ENCODE peak calls at places on chromosomes 4 and X, in ten cellular contexts. One of them, this sample, is unnamed.

GRCh38 chrX:73916931-73917657 is 354.1 kb downstream of the CHIC1 start:
- DNase-seq in K562: no peak
- DNase-seq in nephron progenitor cell: no peak
- DNase-seq in B cell: no peak
- DNase-seq in GM20000: no peak
- DNase-seq in MCF 10A: peak; percentile 66
- DNase-seq in RWPE1: peak; percentile 66
- DNase-seq in kidney epithelial cell: peak; percentile 74
- DNase-seq in PC-3: peak; percentile 83
- DNase-seq in GM10248: no peak
- DNase-seq in this sample: no peak

GRCh38 chrX:15952212-15952611 is 97.6 kb upstream of the AP1S2 start:
- DNase-seq in K562: no peak
- DNase-seq in nephron progenitor cell: no peak
- DNase-seq in B cell: no peak
- DNase-seq in GM20000: no peak
- DNase-seq in MCF 10A: no peak
- DNase-seq in RWPE1: no peak
- DNase-seq in kidney epithelial cell: no peak
- DNase-seq in PC-3: no peak
- DNase-seq in GM10248: no peak
- DNase-seq in this sample: no peak

GRCh38 chrX:9907645-9908387 is 59.3 kb upstream of the CLDN34 start:
- DNase-seq in K562: no peak
- DNase-seq in nephron progenitor cell: no peak
- DNase-seq in B cell: no peak
- DNase-seq in GM20000: no peak
- DNase-seq in MCF 10A: peak; percentile 85
- DNase-seq in RWPE1: peak; percentile 38
- DNase-seq in kidney epithelial cell: no peak
- DNase-seq in PC-3: peak; percentile 94
- DNase-seq in GM10248: no peak
- DNase-seq in this sample: no peak

GRCh38 chr4:2284161-2284933 is 22.4 kb upstream of the MXD4 start:
- DNase-seq in K562: no peak
- DNase-seq in nephron progenitor cell: no peak
- DNase-seq in B cell: no peak
- DNase-seq in GM20000: no peak
- DNase-seq in MCF 10A: no peak
- DNase-seq in RWPE1: no peak
- DNase-seq in kidney epithelial cell: no peak
- DNase-seq in PC-3: no peak
- DNase-seq in GM10248: no peak
- DNase-seq in this sample: no peak

GRCh38 chrX:102154900-102155805 is 624 bp downstream of the BEX5 start:
- DNase-seq in K562: no peak
- DNase-seq in nephron progenitor cell: no peak
- DNase-seq in B cell: peak; percentile 11
- DNase-seq in GM20000: no peak
- DNase-seq in MCF 10A: no peak
- DNase-seq in RWPE1: no peak
- DNase-seq in kidney epithelial cell: no peak
- DNase-seq in PC-3: no peak
- DNase-seq in GM10248: no peak
- DNase-seq in this sample: no peak

GRCh38 chr4:15995826-15996225 is 32.9 kb upstream of the FGFBP2 start:
- DNase-seq in K562: no peak
- DNase-seq in nephron progenitor cell: no peak
- DNase-seq in B cell: no peak
- DNase-seq in GM20000: no peak
- DNase-seq in MCF 10A: no peak
- DNase-seq in RWPE1: no peak
- DNase-seq in kidney epithelial cell: no peak
- DNase-seq in PC-3: no peak
- DNase-seq in GM10248: no peak
- DNase-seq in this sample: no peak

GRCh38 chrX:68421651-68422050 is 11.6 kb downstream of the OPHN1 start:
- DNase-seq in K562: no peak
- DNase-seq in nephron progenitor cell: no peak
- DNase-seq in B cell: no peak
- DNase-seq in GM20000: no peak
- DNase-seq in MCF 10A: no peak
- DNase-seq in RWPE1: no peak
- DNase-seq in kidney epithelial cell: no peak
- DNase-seq in PC-3: no peak
- DNase-seq in GM10248: no peak
- DNase-seq in this sample: no peak

GRCh38 chrX:69186651-69187050 is 21.4 kb upstream of the PJA1 start:
- DNase-seq in K562: no peak
- DNase-seq in nephron progenitor cell: no peak
- DNase-seq in B cell: no peak
- DNase-seq in GM20000: no peak
- DNase-seq in MCF 10A: no peak
- DNase-seq in RWPE1: no peak
- DNase-seq in kidney epithelial cell: no peak
- DNase-seq in PC-3: no peak
- DNase-seq in GM10248: no peak
- DNase-seq in this sample: no peak

GRCh38 chr4:89913623-89914022 is 19.0 kb downstream of the MMRN1 start:
- DNase-seq in K562: no peak
- DNase-seq in nephron progenitor cell: no peak
- DNase-seq in B cell: no peak
- DNase-seq in GM20000: no peak
- DNase-seq in MCF 10A: no peak
- DNase-seq in RWPE1: no peak
- DNase-seq in kidney epithelial cell: no peak
- DNase-seq in PC-3: no peak
- DNase-seq in GM10248: no peak
- DNase-seq in this sample: no peak

GRCh38 chr4:89915151-89915550 is 20.5 kb downstream of the MMRN1 start:
- DNase-seq in K562: no peak
- DNase-seq in nephron progenitor cell: no peak
- DNase-seq in B cell: no peak
- DNase-seq in GM20000: no peak
- DNase-seq in MCF 10A: peak; percentile 21
- DNase-seq in RWPE1: no peak
- DNase-seq in kidney epithelial cell: no peak
- DNase-seq in PC-3: no peak
- DNase-seq in GM10248: no peak
- DNase-seq in this sample: no peak

GRCh38 chr4:89915937-89916336 is 21.3 kb downstream of the MMRN1 start:
- DNase-seq in K562: no peak
- DNase-seq in nephron progenitor cell: no peak
- DNase-seq in B cell: no peak
- DNase-seq in GM20000: no peak
- DNase-seq in MCF 10A: no peak
- DNase-seq in RWPE1: no peak
- DNase-seq in kidney epithelial cell: no peak
- DNase-seq in PC-3: peak; percentile 58
- DNase-seq in GM10248: no peak
- DNase-seq in this sample: no peak

DNA sequence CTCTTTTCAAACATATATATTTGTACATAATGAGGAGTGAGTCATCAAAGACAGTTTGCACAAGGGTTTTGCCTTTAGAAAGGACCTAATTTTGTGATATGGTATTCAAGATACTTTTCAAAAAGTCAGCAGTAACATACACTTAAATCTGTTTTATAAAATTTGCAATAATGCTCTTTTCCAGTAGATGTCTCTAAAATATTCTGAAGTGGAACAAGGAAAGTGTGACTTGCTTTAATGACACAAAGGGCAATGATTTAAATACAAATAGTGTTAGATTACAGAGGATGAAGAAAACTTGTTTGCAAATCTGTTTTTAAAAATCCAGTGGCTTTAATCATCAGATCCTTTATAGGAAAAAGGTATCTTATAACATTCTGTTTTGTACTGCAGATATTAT is 20.0 kb downstream of the MMRN1 start:
- DNase-seq in K562: no peak
- DNase-seq in nephron progenitor cell: no peak
- DNase-seq in B cell: no peak
- DNase-seq in GM20000: no peak
- DNase-seq in MCF 10A: peak; percentile 11
- DNase-seq in RWPE1: no peak
- DNase-seq in kidney epithelial cell: no peak
- DNase-seq in PC-3: peak; percentile 13
- DNase-seq in GM10248: no peak
- DNase-seq in this sample: no peak
- TF ChIP-seq CTCF in K562: no peak
- TF ChIP-seq CTCF in nephron progenitor cell: no peak
- TF ChIP-seq CTCF in B cell: no peak
- TF ChIP-seq CTCF in GM20000: no peak
- TF ChIP-seq CTCF in MCF 10A: peak; percentile 13
- TF ChIP-seq CTCF in RWPE1: peak; percentile 19
- TF ChIP-seq CTCF in kidney epithelial cell: peak; percentile 7
- TF ChIP-seq CTCF in PC-3: peak; percentile 46
- TF ChIP-seq CTCF in GM10248: no peak
- TF ChIP-seq CTCF in this sample: no peak

GRCh38 chr4:169311643-169312365 is 41.0 kb upstream of the SH3RF1 start:
- DNase-seq in K562: peak; percentile 32
- DNase-seq in nephron progenitor cell: peak; percentile 8
- DNase-seq in B cell: peak; percentile 50
- DNase-seq in GM20000: peak; percentile 64
- DNase-seq in MCF 10A: peak; percentile 60
- DNase-seq in RWPE1: peak; percentile 45
- DNase-seq in kidney epithelial cell: peak; percentile 18
- DNase-seq in PC-3: peak; percentile 53
- DNase-seq in GM10248: peak; percentile 60
- DNase-seq in this sample: no peak
- TF ChIP-seq CTCF in K562: peak; percentile 63
- TF ChIP-seq CTCF in nephron progenitor cell: peak; percentile 49
- TF ChIP-seq CTCF in B cell: peak; percentile 56
- TF ChIP-seq CTCF in GM20000: peak; percentile 7
- TF ChIP-seq CTCF in MCF 10A: peak; percentile 30
- TF ChIP-seq CTCF in RWPE1: no peak
- TF ChIP-seq CTCF in kidney epithelial cell: peak; percentile 36
- TF ChIP-seq CTCF in PC-3: peak; percentile 50
- TF ChIP-seq CTCF in GM10248: peak; percentile 35
- TF ChIP-seq CTCF in this sample: peak; percentile 64

GRCh38 chr4:152585036-152585439 is 49.1 kb upstream of the FBXW7 start:
- DNase-seq in K562: no peak
- DNase-seq in nephron progenitor cell: no peak
- DNase-seq in B cell: peak; percentile 29
- DNase-seq in GM20000: peak; percentile 38
- DNase-seq in MCF 10A: no peak
- DNase-seq in RWPE1: no peak
- DNase-seq in kidney epithelial cell: no peak
- DNase-seq in PC-3: no peak
- DNase-seq in GM10248: peak; percentile 47
- DNase-seq in this sample: no peak

GRCh38 chr4:152578670-152579069 is 42.8 kb upstream of the FBXW7 start:
- DNase-seq in K562: no peak
- DNase-seq in nephron progenitor cell: no peak
- DNase-seq in B cell: no peak
- DNase-seq in GM20000: no peak
- DNase-seq in MCF 10A: no peak
- DNase-seq in RWPE1: no peak
- DNase-seq in kidney epithelial cell: no peak
- DNase-seq in PC-3: no peak
- DNase-seq in GM10248: no peak
- DNase-seq in this sample: no peak

GRCh38 chr4:152579916-152580315 is 44.0 kb upstream of the FBXW7 start:
- DNase-seq in K562: peak; percentile 24
- DNase-seq in nephron progenitor cell: no peak
- DNase-seq in B cell: no peak
- DNase-seq in GM20000: no peak
- DNase-seq in MCF 10A: no peak
- DNase-seq in RWPE1: no peak
- DNase-seq in kidney epithelial cell: no peak
- DNase-seq in PC-3: no peak
- DNase-seq in GM10248: no peak
- DNase-seq in this sample: no peak

GRCh38 chr4:152579107-152579764 is 43.3 kb upstream of the FBXW7 start:
- DNase-seq in K562: no peak
- DNase-seq in nephron progenitor cell: no peak
- DNase-seq in B cell: no peak
- DNase-seq in GM20000: no peak
- DNase-seq in MCF 10A: no peak
- DNase-seq in RWPE1: no peak
- DNase-seq in kidney epithelial cell: no peak
- DNase-seq in PC-3: no peak
- DNase-seq in GM10248: no peak
- DNase-seq in this sample: no peak

GRCh38 chr4:152581536-152582160 is 45.8 kb upstream of the FBXW7 start:
- DNase-seq in K562: peak; percentile 22
- DNase-seq in nephron progenitor cell: no peak
- DNase-seq in B cell: no peak
- DNase-seq in GM20000: no peak
- DNase-seq in MCF 10A: no peak
- DNase-seq in RWPE1: no peak
- DNase-seq in kidney epithelial cell: no peak
- DNase-seq in PC-3: no peak
- DNase-seq in GM10248: no peak
- DNase-seq in this sample: no peak
- TF ChIP-seq CTCF in K562: no peak
- TF ChIP-seq CTCF in nephron progenitor cell: no peak
- TF ChIP-seq CTCF in B cell: no peak
- TF ChIP-seq CTCF in GM20000: no peak
- TF ChIP-seq CTCF in MCF 10A: no peak
- TF ChIP-seq CTCF in RWPE1: no peak
- TF ChIP-seq CTCF in kidney epithelial cell: no peak
- TF ChIP-seq CTCF in PC-3: peak; percentile 25
- TF ChIP-seq CTCF in GM10248: no peak
- TF ChIP-seq CTCF in this sample: peak; percentile 24

GRCh38 chrX:26783512-26784225 is 567.7 kb downstream of the MAGEB5 start:
- DNase-seq in K562: peak; percentile 2
- DNase-seq in nephron progenitor cell: peak; percentile 27
- DNase-seq in B cell: peak; percentile 7
- DNase-seq in GM20000: peak; percentile 1
- DNase-seq in MCF 10A: peak; percentile 44
- DNase-seq in RWPE1: no peak
- DNase-seq in kidney epithelial cell: no peak
- DNase-seq in PC-3: peak; percentile 25
- DNase-seq in GM10248: no peak
- DNase-seq in this sample: no peak

GRCh38 chrX:26778320-26778888 is 562.4 kb downstream of the MAGEB5 start:
- DNase-seq in K562: peak; percentile 12
- DNase-seq in nephron progenitor cell: no peak
- DNase-seq in B cell: no peak
- DNase-seq in GM20000: no peak
- DNase-seq in MCF 10A: peak; percentile 23
- DNase-seq in RWPE1: no peak
- DNase-seq in kidney epithelial cell: no peak
- DNase-seq in PC-3: no peak
- DNase-seq in GM10248: no peak
- DNase-seq in this sample: no peak
- TF ChIP-seq CTCF in K562: peak; percentile 45
- TF ChIP-seq CTCF in nephron progenitor cell: no peak
- TF ChIP-seq CTCF in B cell: no peak
- TF ChIP-seq CTCF in GM20000: no peak
- TF ChIP-seq CTCF in MCF 10A: peak; percentile 20
- TF ChIP-seq CTCF in RWPE1: no peak
- TF ChIP-seq CTCF in kidney epithelial cell: peak; percentile 23
- TF ChIP-seq CTCF in PC-3: peak; percentile 42
- TF ChIP-seq CTCF in GM10248: no peak
- TF ChIP-seq CTCF in this sample: peak; percentile 6

This sample was measured in progenitor cell of endocrine pancreas.